ENCODE peak calls at places on chromosomes 13 and 19, in eight cellular contexts. One of them, this sample, is unnamed.

GRCh38 chr13:111184685-111185401 is 69.7 kb downstream of the ARHGEF7 start:
- DNase-seq in nephron progenitor cell: no peak
- DNase-seq in CD8-positive, alpha-beta T cell: peak
- DNase-seq in thyroid gland: no peak
- DNase-seq in Calu3: no peak
- DNase-seq in fibroblast of lung: no peak
- DNase-seq in AG09319: no peak
- DNase-seq in uterus: no peak
- DNase-seq in this sample: no peak

GRCh38 chr19:7902796-7903243 is 857 bp upstream of the MAP2K7 start:
- DNase-seq in nephron progenitor cell: no peak
- DNase-seq in CD8-positive, alpha-beta T cell: no peak
- DNase-seq in thyroid gland: no peak
- DNase-seq in Calu3: no peak
- DNase-seq in fibroblast of lung: no peak
- DNase-seq in AG09319: no peak
- DNase-seq in uterus: no peak
- DNase-seq in this sample: no peak

GRCh38 chr13:26062853-26063444 is 11.1 kb upstream of the SHISA2 start:
- DNase-seq in nephron progenitor cell: peak
- DNase-seq in CD8-positive, alpha-beta T cell: no peak
- DNase-seq in thyroid gland: peak
- DNase-seq in Calu3: peak
- DNase-seq in fibroblast of lung: peak
- DNase-seq in AG09319: peak
- DNase-seq in uterus: no peak
- DNase-seq in this sample: peak

GRCh38 chr13:47903836-47904235 is 97.2 kb downstream of the SUCLA2 start:
- DNase-seq in nephron progenitor cell: no peak
- DNase-seq in CD8-positive, alpha-beta T cell: no peak
- DNase-seq in thyroid gland: no peak
- DNase-seq in Calu3: no peak
- DNase-seq in fibroblast of lung: peak
- DNase-seq in AG09319: no peak
- DNase-seq in uterus: no peak
- DNase-seq in this sample: no peak

GRCh38 chr13:28718186-28718537 is 608 bp downstream of the SLC46A3 start:
- DNase-seq in nephron progenitor cell: no peak
- DNase-seq in CD8-positive, alpha-beta T cell: no peak
- DNase-seq in thyroid gland: no peak
- DNase-seq in Calu3: no peak
- DNase-seq in fibroblast of lung: peak
- DNase-seq in AG09319: no peak
- DNase-seq in uterus: no peak
- DNase-seq in this sample: no peak

GRCh38 chr13:73060251-73061160 is 1.7 kb downstream of the KLF5 start:
- DNase-seq in nephron progenitor cell: peak
- DNase-seq in CD8-positive, alpha-beta T cell: no peak
- DNase-seq in thyroid gland: peak
- DNase-seq in Calu3: no peak
- DNase-seq in fibroblast of lung: peak
- DNase-seq in AG09319: peak
- DNase-seq in uterus: peak
- DNase-seq in this sample: no peak

GRCh38 chr19:53394522-53394973 is 401 bp upstream of the ZNF765 start:
- DNase-seq in nephron progenitor cell: peak
- DNase-seq in CD8-positive, alpha-beta T cell: no peak
- DNase-seq in thyroid gland: peak
- DNase-seq in Calu3: no peak
- DNase-seq in fibroblast of lung: peak
- DNase-seq in AG09319: peak
- DNase-seq in uterus: peak
- DNase-seq in this sample: peak

GRCh38 chr19:3831601-3832000 is 37.2 kb downstream of the ZFR2 start:
- DNase-seq in nephron progenitor cell: no peak
- DNase-seq in CD8-positive, alpha-beta T cell: no peak
- DNase-seq in thyroid gland: no peak
- DNase-seq in Calu3: no peak
- DNase-seq in fibroblast of lung: no peak
- DNase-seq in AG09319: no peak
- DNase-seq in uterus: no peak
- DNase-seq in this sample: no peak

GRCh38 chr19:2269244-2270156 is 12.5 kb downstream of the PEAK3 start:
- DNase-seq in nephron progenitor cell: peak
- DNase-seq in CD8-positive, alpha-beta T cell: peak
- DNase-seq in thyroid gland: peak
- DNase-seq in Calu3: peak
- DNase-seq in fibroblast of lung: peak
- DNase-seq in AG09319: peak
- DNase-seq in uterus: peak
- DNase-seq in this sample: peak
- TF ChIP-seq CTCF in nephron progenitor cell: no peak
- TF ChIP-seq CTCF in CD8-positive, alpha-beta T cell: no peak
- TF ChIP-seq CTCF in thyroid gland: no peak
- TF ChIP-seq CTCF in Calu3: no peak
- TF ChIP-seq CTCF in fibroblast of lung: no peak
- TF ChIP-seq CTCF in AG09319: no peak
- TF ChIP-seq CTCF in uterus: no peak
- TF ChIP-seq CTCF in this sample: no peak

DNA sequence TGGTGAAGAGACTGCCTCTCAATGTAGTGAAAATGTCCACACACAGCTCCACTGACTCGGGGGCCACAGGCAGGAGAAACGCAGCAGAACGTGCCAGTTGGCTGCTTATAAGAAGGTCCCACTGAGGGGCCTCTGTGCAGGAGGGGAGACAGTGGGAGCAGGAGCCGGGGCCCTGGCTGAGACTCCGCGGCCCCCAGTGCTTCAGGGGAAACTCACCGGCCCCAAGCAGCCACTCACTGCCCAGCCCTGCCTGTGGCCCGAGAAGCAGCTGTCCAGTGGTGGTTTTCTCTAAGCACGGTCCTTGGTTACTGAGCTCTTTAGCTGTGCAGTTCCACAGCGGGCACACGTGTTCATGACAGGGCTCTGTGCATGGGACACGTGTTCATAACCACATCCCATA is 91.9 kb upstream of the MCF2L start:
- DNase-seq in nephron progenitor cell: no peak
- DNase-seq in CD8-positive, alpha-beta T cell: no peak
- DNase-seq in thyroid gland: no peak
- DNase-seq in Calu3: no peak
- DNase-seq in fibroblast of lung: no peak
- DNase-seq in AG09319: no peak
- DNase-seq in uterus: no peak
- DNase-seq in this sample: no peak
- TF ChIP-seq CTCF in nephron progenitor cell: no peak
- TF ChIP-seq CTCF in CD8-positive, alpha-beta T cell: no peak
- TF ChIP-seq CTCF in thyroid gland: no peak
- TF ChIP-seq CTCF in Calu3: no peak
- TF ChIP-seq CTCF in fibroblast of lung: no peak
- TF ChIP-seq CTCF in AG09319: no peak
- TF ChIP-seq CTCF in uterus: no peak
- TF ChIP-seq CTCF in this sample: no peak

GRCh38 chr19:18522124-18522861 is 423 bp upstream of the ELL start:
- DNase-seq in nephron progenitor cell: peak
- DNase-seq in CD8-positive, alpha-beta T cell: peak
- DNase-seq in thyroid gland: peak
- DNase-seq in Calu3: peak
- DNase-seq in fibroblast of lung: peak
- DNase-seq in AG09319: peak
- DNase-seq in uterus: peak
- DNase-seq in this sample: peak
- TF ChIP-seq CTCF in nephron progenitor cell: no peak
- TF ChIP-seq CTCF in CD8-positive, alpha-beta T cell: no peak
- TF ChIP-seq CTCF in thyroid gland: peak
- TF ChIP-seq CTCF in Calu3: no peak
- TF ChIP-seq CTCF in fibroblast of lung: no peak
- TF ChIP-seq CTCF in AG09319: peak
- TF ChIP-seq CTCF in uterus: no peak
- TF ChIP-seq CTCF in this sample: no peak

DNA sequence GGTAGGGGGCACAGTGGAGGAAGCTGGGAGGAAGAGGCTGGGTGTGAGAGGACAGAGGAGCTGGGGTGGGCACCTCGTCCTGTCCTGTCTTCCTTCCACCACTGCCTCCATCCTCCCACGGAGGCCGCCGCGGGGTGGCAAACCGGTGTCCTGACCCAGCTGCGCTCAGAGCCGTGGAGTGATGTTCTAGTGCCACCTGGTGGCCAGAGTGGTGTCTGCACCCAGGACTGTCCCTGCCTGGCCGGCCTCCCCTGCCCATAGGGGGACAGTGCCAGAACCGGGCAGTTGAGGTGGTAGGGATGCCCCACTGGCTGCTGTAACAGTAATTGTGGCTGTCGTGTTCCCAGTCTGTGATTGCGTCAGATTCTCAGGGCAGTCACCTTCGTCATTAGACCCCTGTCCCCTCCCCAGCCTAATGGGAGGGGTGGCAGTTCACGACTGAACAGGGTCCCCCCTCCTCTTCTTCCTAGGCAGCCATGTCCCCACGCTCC is 11.1 kb upstream of the ARRDC2 start:
- DNase-seq in nephron progenitor cell: peak
- DNase-seq in CD8-positive, alpha-beta T cell: peak
- DNase-seq in thyroid gland: peak
- DNase-seq in Calu3: peak
- DNase-seq in fibroblast of lung: peak
- DNase-seq in AG09319: no peak
- DNase-seq in uterus: peak
- DNase-seq in this sample: peak
- TF ChIP-seq CTCF in nephron progenitor cell: peak
- TF ChIP-seq CTCF in CD8-positive, alpha-beta T cell: peak
- TF ChIP-seq CTCF in thyroid gland: peak
- TF ChIP-seq CTCF in Calu3: peak
- TF ChIP-seq CTCF in fibroblast of lung: peak
- TF ChIP-seq CTCF in AG09319: peak
- TF ChIP-seq CTCF in uterus: peak
- TF ChIP-seq CTCF in this sample: peak

GRCh38 chr19:17303940-17304267 is 679 bp upstream of the ABHD8 start:
- DNase-seq in nephron progenitor cell: no peak
- DNase-seq in CD8-positive, alpha-beta T cell: no peak
- DNase-seq in thyroid gland: peak
- DNase-seq in Calu3: no peak
- DNase-seq in fibroblast of lung: no peak
- DNase-seq in AG09319: no peak
- DNase-seq in uterus: peak
- DNase-seq in this sample: no peak

GRCh38 chr19:17302391-17303166 is 646 bp downstream of the ABHD8 start:
- DNase-seq in nephron progenitor cell: peak
- DNase-seq in CD8-positive, alpha-beta T cell: no peak
- DNase-seq in thyroid gland: no peak
- DNase-seq in Calu3: no peak
- DNase-seq in fibroblast of lung: no peak
- DNase-seq in AG09319: no peak
- DNase-seq in uterus: peak
- DNase-seq in this sample: no peak

GRCh38 chr19:17305211-17305516 is 508 bp upstream of the MRPL34 start:
- DNase-seq in nephron progenitor cell: no peak
- DNase-seq in CD8-positive, alpha-beta T cell: no peak
- DNase-seq in thyroid gland: no peak
- DNase-seq in Calu3: no peak
- DNase-seq in fibroblast of lung: no peak
- DNase-seq in AG09319: no peak
- DNase-seq in uterus: no peak
- DNase-seq in this sample: no peak

GRCh38 chr19:17304386-17305047 is 1.2 kb upstream of the MRPL34 start:
- DNase-seq in nephron progenitor cell: no peak
- DNase-seq in CD8-positive, alpha-beta T cell: no peak
- DNase-seq in thyroid gland: peak
- DNase-seq in Calu3: no peak
- DNase-seq in fibroblast of lung: no peak
- DNase-seq in AG09319: no peak
- DNase-seq in uterus: peak
- DNase-seq in this sample: no peak

GRCh38 chr19:17303167-17303939 is at the start of gene ABHD8:
- DNase-seq in nephron progenitor cell: peak
- DNase-seq in CD8-positive, alpha-beta T cell: peak
- DNase-seq in thyroid gland: peak
- DNase-seq in Calu3: peak
- DNase-seq in fibroblast of lung: peak
- DNase-seq in AG09319: peak
- DNase-seq in uterus: peak
- DNase-seq in this sample: peak
- TF ChIP-seq CTCF in nephron progenitor cell: peak
- TF ChIP-seq CTCF in CD8-positive, alpha-beta T cell: no peak
- TF ChIP-seq CTCF in thyroid gland: peak
- TF ChIP-seq CTCF in Calu3: peak
- TF ChIP-seq CTCF in fibroblast of lung: peak
- TF ChIP-seq CTCF in AG09319: peak
- TF ChIP-seq CTCF in uterus: peak
- TF ChIP-seq CTCF in this sample: peak

GRCh38 chr19:38769635-38770211 is 3.6 kb downstream of the LGALS7 start:
- DNase-seq in nephron progenitor cell: peak
- DNase-seq in CD8-positive, alpha-beta T cell: peak
- DNase-seq in thyroid gland: peak
- DNase-seq in Calu3: no peak
- DNase-seq in fibroblast of lung: peak
- DNase-seq in AG09319: peak
- DNase-seq in uterus: peak
- DNase-seq in this sample: peak
- TF ChIP-seq CTCF in nephron progenitor cell: peak
- TF ChIP-seq CTCF in CD8-positive, alpha-beta T cell: peak
- TF ChIP-seq CTCF in thyroid gland: peak
- TF ChIP-seq CTCF in Calu3: no peak
- TF ChIP-seq CTCF in fibroblast of lung: peak
- TF ChIP-seq CTCF in AG09319: peak
- TF ChIP-seq CTCF in uterus: peak
- TF ChIP-seq CTCF in this sample: peak

This sample was measured in endothelial cell.